ENCODE peak calls at places on chromosome 18, in four cellular contexts. A is HepG2, U is K562, Q is H1. I is an unnamed sample.

GRCh38 chr18:45958730-45959129 is 8.4 kb downstream of the EPG5 start:
- DNase-seq in U (no peak), A (no peak), Q (no peak), I (no peak)

GRCh38 chr18:14921547-14921946 is 173.6 kb downstream of the ANKRD30B start:
- DNase-seq in U (no peak), Q (no peak), A (no peak), I (no peak)

GRCh38 chr18:159037-159652 is 788 bp downstream of the USP14 start:
- DNase-seq in Q (no peak), A (peak), U (peak), I (no peak)

GRCh38 chr18:37429768-37430167 is 135.8 kb downstream of the CELF4 start:
- DNase-seq in Q (no peak), U (no peak), A (no peak), I (peak)

GRCh38 chr18:11310476-11311086 is 161.2 kb upstream of the PIEZO2 start:
- DNase-seq in Q (no peak), U (peak), A (peak), I (peak)

GRCh38 chr18:63378919-63379638 is 12.1 kb upstream of the KDSR start:
- DNase-seq in A (no peak), U (no peak), Q (no peak), I (no peak)

GRCh38 chr18:67301592-67301991 is 214.9 kb downstream of the DSEL start:
- DNase-seq in Q (no peak), A (no peak), U (no peak), I (no peak)

GRCh38 chr18:1663879-1664705 is 759.4 kb downstream of the ADCYAP1 start:
- DNase-seq in A (peak), Q (peak), U (peak), I (peak)

GRCh38 chr18:70523035-70523797 is 234.4 kb downstream of the SOCS6 start:
- DNase-seq in Q (no peak), A (no peak), U (no peak), I (no peak)

GRCh38 chr18:65093341-65093740 is 657.5 kb upstream of the CDH7 start:
- DNase-seq in A (no peak), U (no peak), Q (no peak), I (no peak)

GRCh38 chr18:59096098-59096779 is 43.4 kb upstream of the SEC11C start:
- DNase-seq in Q (peak), A (peak), U (no peak), I (no peak)

GRCh38 chr18:6842081-6842480 is 112.6 kb downstream of the ARHGAP28 start:
- DNase-seq in Q (no peak), U (no peak), A (no peak), I (no peak)

GRCh38 chr18:42095732-42096377 is 140.8 kb downstream of the PIK3C3 start:
- DNase-seq in Q (no peak), A (no peak), U (no peak), I (no peak)

GRCh38 chr18:47970664-47971523 is 40.4 kb upstream of the SMAD2 start:
- DNase-seq in Q (no peak), U (peak), A (no peak), I (no peak)

GRCh38 chr18:74510770-74511095 is 14.6 kb downstream of the CNDP2 start:
- DNase-seq in A (no peak), U (no peak), Q (no peak), I (no peak)

GRCh38 chr18:64037812-64038414 is 68.0 kb downstream of the SERPINB8 start:
- DNase-seq in U (peak), Q (no peak), A (peak), I (peak)

GRCh38 chr18:10131036-10131774 is 217.4 kb downstream of the VAPA start:
- DNase-seq in A (no peak), U (no peak), Q (no peak), I (no peak)

GRCh38 chr18:25516121-25516520 is 164.2 kb upstream of the ZNF521 start:
- DNase-seq in A (no peak), U (no peak), Q (no peak), I (no peak)

GRCh38 chr18:10038268-10038667 is 124.5 kb downstream of the VAPA start:
- DNase-seq in U (no peak), A (no peak), Q (no peak), I (no peak)

GRCh38 chr18:51251625-51252024 is 54.1 kb upstream of the MEX3C start:
- DNase-seq in A (no peak), Q (no peak), U (no peak), I (no peak)

GRCh38 chr18:52054301-52054700 is 285.7 kb upstream of the DCC start:
- DNase-seq in Q (no peak), U (no peak), A (no peak), I (no peak)

GRCh38 chr18:21943456-21943855 is 202.9 kb downstream of the MIB1 start:
- DNase-seq in U (no peak), Q (no peak), A (no peak), I (no peak)

GRCh38 chr18:396571-396970 is 103.9 kb downstream of the COLEC12 start:
- DNase-seq in Q (no peak), A (no peak), U (no peak), I (no peak)

GRCh38 chr18:25737710-25738251 is 352.6 kb downstream of the SS18 start:
- DNase-seq in A (peak), Q (no peak), U (no peak), I (peak)

GRCh38 chr18:5998166-5998881 is 103.0 kb upstream of the TMEM200C start:
- DNase-seq in A (peak), Q (no peak), U (no peak), I (no peak)

GRCh38 chr18:32366586-32367538 is 103.8 kb downstream of the GAREM1 start:
- DNase-seq in Q (no peak), A (no peak), U (no peak), I (no peak)

GRCh38 chr18:54223568-54224241 is 764 bp downstream of the MBD2 start:
- DNase-seq in U (peak), Q (no peak), A (no peak), I (peak)

GRCh38 chr18:37122877-37123276 is 293.9 kb downstream of the KIAA1328 start:
- DNase-seq in A (peak), U (no peak), Q (no peak), I (no peak)

GRCh38 chr18:46253498-46253897 is 149.3 kb downstream of the HAUS1 start:
- DNase-seq in A (no peak), U (no peak), Q (no peak), I (no peak)

GRCh38 chr18:75574197-75574596 is 146.7 kb upstream of the SMIM21 start:
- DNase-seq in Q (no peak), U (no peak), A (no peak), I (no peak)

GRCh38 chr18:10727477-10727876 is 201.7 kb downstream of the NAPG start:
- DNase-seq in A (no peak), U (no peak), Q (no peak), I (no peak)

DNA sequence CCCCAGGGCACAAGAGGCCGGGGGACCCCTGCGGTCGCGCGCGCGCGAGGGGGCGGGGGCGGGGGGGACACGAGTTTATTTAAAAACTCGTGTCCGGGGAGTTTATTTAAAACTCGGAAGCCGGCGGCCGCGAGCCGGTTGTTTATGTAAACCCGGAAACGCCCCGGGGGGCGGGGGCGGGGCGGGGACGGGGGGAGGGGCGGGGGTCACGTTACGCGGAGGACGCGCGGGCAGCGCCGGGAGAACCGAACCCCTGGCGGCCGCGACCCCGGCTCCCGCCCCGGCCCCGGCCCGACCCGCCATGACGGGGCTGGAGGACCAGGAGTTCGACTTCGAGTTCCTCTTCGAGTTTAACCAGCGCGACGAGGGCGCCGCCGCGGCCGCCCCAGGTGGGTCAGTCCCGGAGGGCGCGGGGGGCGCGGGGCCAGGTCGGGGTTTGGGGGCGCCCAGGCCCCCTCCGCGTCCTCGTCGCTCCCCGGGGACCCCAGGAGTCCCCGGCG is 4.4 kb downstream of the NFATC1 start:
- DNase-seq in A (no peak), Q (no peak), U (peak), I (no peak)
- TF ChIP-seq FOSL1 in A (no peak), Q (no peak), U (no peak), I (no peak)

GRCh38 chr18:80124131-80124530 is 15.1 kb downstream of the ADNP2 start:
- DNase-seq in A (no peak), Q (no peak), U (no peak), I (no peak)
- TF ChIP-seq FOSL1 in A (no peak), Q (no peak), U (no peak), I (no peak)

DNA sequence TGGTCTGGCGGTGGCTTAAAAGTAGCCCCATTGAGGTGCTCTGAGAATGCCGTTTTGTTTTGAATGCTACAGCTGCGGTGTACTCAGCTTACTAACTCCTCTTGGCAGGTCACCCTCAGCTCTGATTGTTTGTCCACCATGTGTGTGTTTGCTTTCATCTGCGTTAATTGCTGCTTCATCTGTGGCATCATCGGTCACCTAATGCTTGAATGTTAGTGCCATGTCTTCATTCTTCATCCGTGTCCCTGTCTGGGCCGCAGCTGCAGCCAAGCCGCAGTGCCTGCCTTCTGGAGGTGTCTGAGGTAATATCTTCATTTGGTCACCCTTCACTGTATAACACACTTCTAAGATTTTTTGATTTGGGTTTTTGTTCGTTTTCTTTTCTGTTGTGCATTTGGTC is 16.5 kb downstream of the RAB12 start:
- DNase-seq in U (no peak), Q (no peak), A (no peak), I (no peak)
- TF ChIP-seq FOSL1 in U (no peak), Q (no peak), A (no peak), I (no peak)

DNA sequence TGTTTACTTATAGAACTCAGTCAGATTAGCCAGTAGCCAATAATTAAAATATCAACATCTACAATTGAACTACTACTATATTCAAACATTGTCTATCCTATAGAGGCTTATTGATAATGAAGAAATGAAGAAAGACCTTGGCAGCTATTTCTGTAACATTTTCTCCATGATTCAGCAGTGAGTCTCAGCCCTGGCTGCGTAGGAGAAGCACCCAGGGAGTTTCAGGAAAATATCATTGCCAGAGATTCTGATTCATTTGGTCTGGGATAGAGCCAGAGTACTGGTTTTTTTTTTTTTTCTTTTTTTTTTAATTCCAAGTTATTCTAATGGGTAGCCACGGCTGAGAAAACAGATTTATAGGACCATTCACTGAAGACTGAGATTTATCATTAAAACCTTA is 404.8 kb downstream of the TXNL1 start:
- DNase-seq in A (no peak), U (no peak), Q (no peak), I (no peak)
- TF ChIP-seq FOSL1 in A (no peak), U (no peak), Q (no peak), I (no peak)

I was measured in HCT116.